ENCODE peak calls at places on chromosome 14, in seven cellular contexts. One of them, this sample, is unnamed.

GRCh38 chr14:59422069-59422881 is 42.9 kb downstream of the GPR135 start:
- DNase-seq in H9: no peak
- DNase-seq in H1: no peak
- DNase-seq in mesendoderm: no peak
- DNase-seq in IMR-90: no peak
- DNase-seq in neuronal stem cell: no peak
- DNase-seq in mesenchymal stem cell: no peak
- DNase-seq in this sample: no peak

GRCh38 chr14:22505309-22505708 is 83.7 kb downstream of the DAD1 start:
- DNase-seq in H9: no peak
- DNase-seq in H1: no peak
- DNase-seq in mesendoderm: no peak
- DNase-seq in IMR-90: no peak
- DNase-seq in neuronal stem cell: no peak
- DNase-seq in mesenchymal stem cell: no peak
- DNase-seq in this sample: no peak

GRCh38 chr14:61512508-61512907 is 182.8 kb upstream of the HIF1A start:
- DNase-seq in H9: no peak
- DNase-seq in H1: no peak
- DNase-seq in mesendoderm: no peak
- DNase-seq in IMR-90: peak
- DNase-seq in neuronal stem cell: no peak
- DNase-seq in mesenchymal stem cell: peak
- DNase-seq in this sample: no peak

GRCh38 chr14:80764496-80764895 is 177.0 kb downstream of the CEP128 start:
- DNase-seq in H9: no peak
- DNase-seq in H1: no peak
- DNase-seq in mesendoderm: peak
- DNase-seq in IMR-90: peak
- DNase-seq in neuronal stem cell: no peak
- DNase-seq in mesenchymal stem cell: no peak
- DNase-seq in this sample: peak

GRCh38 chr14:43647302-43647701 is 859.8 kb downstream of the FSCB start:
- DNase-seq in H9: peak
- DNase-seq in H1: peak
- DNase-seq in mesendoderm: peak
- DNase-seq in IMR-90: no peak
- DNase-seq in neuronal stem cell: no peak
- DNase-seq in mesenchymal stem cell: peak
- DNase-seq in this sample: no peak

GRCh38 chr14:96167224-96168148 is 37.2 kb upstream of the BDKRB2 start:
- DNase-seq in H9: peak
- DNase-seq in H1: no peak
- DNase-seq in mesendoderm: peak
- DNase-seq in IMR-90: peak
- DNase-seq in neuronal stem cell: no peak
- DNase-seq in mesenchymal stem cell: peak
- DNase-seq in this sample: peak

GRCh38 chr14:99157246-99157645 is 114.8 kb downstream of the BCL11B start:
- DNase-seq in H9: no peak
- DNase-seq in H1: no peak
- DNase-seq in mesendoderm: no peak
- DNase-seq in IMR-90: no peak
- DNase-seq in neuronal stem cell: no peak
- DNase-seq in mesenchymal stem cell: no peak
- DNase-seq in this sample: no peak

GRCh38 chr14:90581745-90582144 is 184.9 kb downstream of the CALM1 start:
- DNase-seq in H9: no peak
- DNase-seq in H1: no peak
- DNase-seq in mesendoderm: no peak
- DNase-seq in IMR-90: no peak
- DNase-seq in neuronal stem cell: no peak
- DNase-seq in mesenchymal stem cell: no peak
- DNase-seq in this sample: no peak

GRCh38 chr14:92352158-92352985 is 29.4 kb downstream of the SLC24A4 start:
- DNase-seq in H9: peak
- DNase-seq in H1: peak
- DNase-seq in mesendoderm: peak
- DNase-seq in IMR-90: no peak
- DNase-seq in neuronal stem cell: peak
- DNase-seq in mesenchymal stem cell: no peak
- DNase-seq in this sample: peak

GRCh38 chr14:77037338-77037782 is 8.9 kb upstream of the IRF2BPL start:
- DNase-seq in H9: no peak
- DNase-seq in H1: no peak
- DNase-seq in mesendoderm: no peak
- DNase-seq in IMR-90: no peak
- DNase-seq in neuronal stem cell: no peak
- DNase-seq in mesenchymal stem cell: no peak
- DNase-seq in this sample: no peak

GRCh38 chr14:22579218-22579617 is 9.8 kb downstream of the DAD1 start:
- DNase-seq in H9: no peak
- DNase-seq in H1: no peak
- DNase-seq in mesendoderm: peak
- DNase-seq in IMR-90: no peak
- DNase-seq in neuronal stem cell: no peak
- DNase-seq in mesenchymal stem cell: peak
- DNase-seq in this sample: no peak

GRCh38 chr14:54738009-54738408 is 164.6 kb downstream of the GCH1 start:
- DNase-seq in H9: no peak
- DNase-seq in H1: no peak
- DNase-seq in mesendoderm: no peak
- DNase-seq in IMR-90: no peak
- DNase-seq in neuronal stem cell: no peak
- DNase-seq in mesenchymal stem cell: no peak
- DNase-seq in this sample: no peak

GRCh38 chr14:83470466-83470865 is 1936.8 kb upstream of the SEL1L start:
- DNase-seq in H9: no peak
- DNase-seq in H1: no peak
- DNase-seq in mesendoderm: no peak
- DNase-seq in IMR-90: no peak
- DNase-seq in neuronal stem cell: no peak
- DNase-seq in mesenchymal stem cell: no peak
- DNase-seq in this sample: no peak

GRCh38 chr14:76257111-76257803 is 105.5 kb downstream of the GPATCH2L start:
- DNase-seq in H9: no peak
- DNase-seq in H1: no peak
- DNase-seq in mesendoderm: no peak
- DNase-seq in IMR-90: no peak
- DNase-seq in neuronal stem cell: no peak
- DNase-seq in mesenchymal stem cell: no peak
- DNase-seq in this sample: no peak

GRCh38 chr14:19800282-19801117 is 3.1 kb upstream of the OR4N2 start:
- DNase-seq in H9: no peak
- DNase-seq in H1: no peak
- DNase-seq in mesendoderm: no peak
- DNase-seq in IMR-90: no peak
- DNase-seq in neuronal stem cell: no peak
- DNase-seq in mesenchymal stem cell: no peak
- DNase-seq in this sample: peak

GRCh38 chr14:53460544-53460943 is 307.4 kb upstream of the DDHD1 start:
- DNase-seq in H9: no peak
- DNase-seq in H1: no peak
- DNase-seq in mesendoderm: no peak
- DNase-seq in IMR-90: no peak
- DNase-seq in neuronal stem cell: no peak
- DNase-seq in mesenchymal stem cell: no peak
- DNase-seq in this sample: no peak

GRCh38 chr14:89308232-89308959 is 108.6 kb downstream of the FOXN3 start:
- DNase-seq in H9: no peak
- DNase-seq in H1: no peak
- DNase-seq in mesendoderm: no peak
- DNase-seq in IMR-90: peak
- DNase-seq in neuronal stem cell: no peak
- DNase-seq in mesenchymal stem cell: no peak
- DNase-seq in this sample: no peak

GRCh38 chr14:68749487-68750475 is 43.1 kb downstream of the ZFP36L1 start:
- DNase-seq in H9: no peak
- DNase-seq in H1: no peak
- DNase-seq in mesendoderm: peak
- DNase-seq in IMR-90: peak
- DNase-seq in neuronal stem cell: no peak
- DNase-seq in mesenchymal stem cell: peak
- DNase-seq in this sample: no peak

GRCh38 chr14:52918486-52918885 is 32.4 kb downstream of the FERMT2 start:
- DNase-seq in H9: no peak
- DNase-seq in H1: no peak
- DNase-seq in mesendoderm: no peak
- DNase-seq in IMR-90: peak
- DNase-seq in neuronal stem cell: no peak
- DNase-seq in mesenchymal stem cell: peak
- DNase-seq in this sample: no peak

GRCh38 chr14:23137221-23138172 is 18.4 kb upstream of the CEBPE start:
- DNase-seq in H9: no peak
- DNase-seq in H1: no peak
- DNase-seq in mesendoderm: no peak
- DNase-seq in IMR-90: no peak
- DNase-seq in neuronal stem cell: no peak
- DNase-seq in mesenchymal stem cell: no peak
- DNase-seq in this sample: no peak

GRCh38 chr14:61145903-61146411 is 135.2 kb downstream of the TMEM30B start:
- DNase-seq in H9: no peak
- DNase-seq in H1: no peak
- DNase-seq in mesendoderm: peak
- DNase-seq in IMR-90: peak
- DNase-seq in neuronal stem cell: no peak
- DNase-seq in mesenchymal stem cell: no peak
- DNase-seq in this sample: peak

GRCh38 chr14:86761611-86762010 is 1231.4 kb downstream of the GALC start:
- DNase-seq in H9: no peak
- DNase-seq in H1: no peak
- DNase-seq in mesendoderm: no peak
- DNase-seq in IMR-90: no peak
- DNase-seq in neuronal stem cell: no peak
- DNase-seq in mesenchymal stem cell: no peak
- DNase-seq in this sample: no peak

GRCh38 chr14:89027097-89027740 is 202.8 kb downstream of the TTC8 start:
- DNase-seq in H9: peak
- DNase-seq in H1: no peak
- DNase-seq in mesendoderm: peak
- DNase-seq in IMR-90: peak
- DNase-seq in neuronal stem cell: peak
- DNase-seq in mesenchymal stem cell: peak
- DNase-seq in this sample: peak

GRCh38 chr14:95157987-95158712 is 821 bp upstream of the DICER1 start:
- DNase-seq in H9: peak
- DNase-seq in H1: no peak
- DNase-seq in mesendoderm: peak
- DNase-seq in IMR-90: no peak
- DNase-seq in neuronal stem cell: no peak
- DNase-seq in mesenchymal stem cell: no peak
- DNase-seq in this sample: no peak

DNA sequence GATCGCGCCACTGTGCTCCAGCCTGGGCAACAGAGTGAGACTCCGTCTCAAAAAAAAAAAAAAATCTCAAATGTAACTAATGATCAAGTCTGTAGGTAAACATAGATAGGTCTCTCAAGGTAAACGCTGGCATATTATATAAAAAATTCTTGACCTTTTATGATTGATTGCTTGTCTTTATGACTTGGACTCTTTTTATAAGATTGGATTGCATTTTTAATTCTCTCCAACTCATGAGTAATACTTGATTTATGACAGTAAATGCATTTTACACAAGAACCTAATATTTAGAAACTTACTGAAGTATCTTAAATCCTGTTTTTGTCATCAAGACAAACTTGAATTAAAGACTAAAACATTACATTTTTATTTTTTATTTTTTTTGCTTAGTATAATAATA is 16.1 kb downstream of the ARF6 start:
- DNase-seq in H9: no peak
- DNase-seq in H1: no peak
- DNase-seq in mesendoderm: no peak
- DNase-seq in IMR-90: no peak
- DNase-seq in neuronal stem cell: no peak
- DNase-seq in mesenchymal stem cell: no peak
- DNase-seq in this sample: no peak
- H2BK5ac ChIP-seq in H9: no peak
- H2BK5ac ChIP-seq in H1: no peak
- H2BK5ac ChIP-seq in mesendoderm: no peak
- H2BK5ac ChIP-seq in IMR-90: no peak
- H2BK5ac ChIP-seq in neuronal stem cell: no peak
- H2BK5ac ChIP-seq in mesenchymal stem cell: no peak
- H2BK5ac ChIP-seq in this sample: no peak

GRCh38 chr14:100165376-100165775 is 5.9 kb upstream of the DEGS2 start:
- DNase-seq in H9: peak
- DNase-seq in H1: no peak
- DNase-seq in mesendoderm: peak
- DNase-seq in IMR-90: no peak
- DNase-seq in neuronal stem cell: no peak
- DNase-seq in mesenchymal stem cell: no peak
- DNase-seq in this sample: no peak
- H2BK5ac ChIP-seq in H9: no peak
- H2BK5ac ChIP-seq in H1: no peak
- H2BK5ac ChIP-seq in mesendoderm: no peak
- H2BK5ac ChIP-seq in IMR-90: no peak
- H2BK5ac ChIP-seq in neuronal stem cell: no peak
- H2BK5ac ChIP-seq in mesenchymal stem cell: no peak
- H2BK5ac ChIP-seq in this sample: no peak

DNA sequence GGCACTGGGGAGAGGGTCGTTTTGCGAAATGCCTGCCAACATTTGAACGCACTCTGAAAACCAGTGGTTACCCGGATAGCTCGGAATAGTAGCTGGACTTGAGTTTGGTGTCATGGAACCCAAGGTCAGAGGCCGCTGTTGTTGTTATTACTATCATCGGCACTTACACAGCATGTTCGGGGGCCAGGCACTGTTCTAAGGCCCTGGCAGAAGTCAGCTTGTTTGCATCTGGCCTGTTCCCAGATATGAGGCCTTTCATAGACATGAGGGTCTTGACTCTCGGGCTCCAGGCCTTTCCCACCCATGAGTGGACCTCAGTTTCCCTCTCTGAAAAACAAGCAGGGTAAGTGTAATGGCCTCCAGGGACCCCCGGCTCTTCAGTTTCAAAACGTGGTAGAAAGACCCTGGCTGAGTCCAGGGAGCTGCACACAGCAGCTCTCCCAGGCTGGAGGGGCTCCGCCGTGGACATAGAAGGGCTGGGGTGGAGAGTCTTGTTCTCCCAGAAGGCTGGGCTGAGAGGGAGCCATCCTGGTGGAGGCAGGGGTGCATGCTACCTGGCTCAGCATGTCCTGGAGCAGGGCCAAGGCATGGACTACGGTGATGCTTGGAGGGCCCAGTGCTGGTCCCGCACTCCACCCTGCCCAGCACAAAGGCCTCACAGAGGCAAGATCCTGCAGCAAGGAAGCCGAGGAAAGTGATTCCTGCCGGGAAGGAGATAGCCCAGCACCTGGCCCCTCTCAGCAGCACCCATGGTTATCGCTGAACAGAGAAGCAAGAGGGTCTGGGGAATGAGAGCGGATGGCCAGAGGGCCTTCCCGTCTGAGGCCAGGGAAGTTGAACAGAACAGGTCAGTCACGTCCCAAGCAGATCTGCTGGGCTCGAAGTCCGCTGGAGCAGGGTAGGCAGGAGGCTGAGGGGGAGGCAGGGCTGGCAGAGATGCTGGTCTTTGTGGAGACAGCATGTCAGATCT is 63.5 kb upstream of the C14orf180 start:
- DNase-seq in H9: no peak
- DNase-seq in H1: no peak
- DNase-seq in mesendoderm: no peak
- DNase-seq in IMR-90: no peak
- DNase-seq in neuronal stem cell: no peak
- DNase-seq in mesenchymal stem cell: no peak
- DNase-seq in this sample: no peak
- H2BK5ac ChIP-seq in H9: no peak
- H2BK5ac ChIP-seq in H1: no peak
- H2BK5ac ChIP-seq in mesendoderm: no peak
- H2BK5ac ChIP-seq in IMR-90: no peak
- H2BK5ac ChIP-seq in neuronal stem cell: no peak
- H2BK5ac ChIP-seq in mesenchymal stem cell: no peak
- H2BK5ac ChIP-seq in this sample: no peak

GRCh38 chr14:24197066-24197465 is 1.8 kb upstream of the TM9SF1 start:
- DNase-seq in H9: no peak
- DNase-seq in H1: no peak
- DNase-seq in mesendoderm: no peak
- DNase-seq in IMR-90: no peak
- DNase-seq in neuronal stem cell: no peak
- DNase-seq in mesenchymal stem cell: no peak
- DNase-seq in this sample: no peak
- H2BK5ac ChIP-seq in H9: no peak
- H2BK5ac ChIP-seq in H1: no peak
- H2BK5ac ChIP-seq in mesendoderm: no peak
- H2BK5ac ChIP-seq in IMR-90: no peak
- H2BK5ac ChIP-seq in neuronal stem cell: no peak
- H2BK5ac ChIP-seq in mesenchymal stem cell: no peak
- H2BK5ac ChIP-seq in this sample: no peak

This sample was measured in trophoblast cell.